ENCODE peak calls at places on chromosomes 11 and 22, in nine cellular contexts. B is HepG2, R is BJ, E is heart left ventricle, V is psoas muscle, F is RWPE1, L is bronchial epithelial cell, T is GM12864, I is fibroblast of mammary gland. G is an unnamed sample.

GRCh38 chr11:69000391-69000790 is 12.7 kb downstream of the MRGPRF start:
- DNase-seq in T (no peak), E (no peak), R (no peak), I (no peak), L (no peak), B (no peak), V (no peak), F (no peak), G (no peak)

GRCh38 chr11:59283825-59284772 is 71.4 kb upstream of the MPEG1 start:
- DNase-seq in R (no peak), L (peak), F (peak), I (peak), T (peak), E (no peak), B (peak), V (no peak), G (peak)

GRCh38 chr11:72813740-72814138 is 472 bp upstream of the ATG16L2 start:
- DNase-seq in E (peak), I (peak), V (peak), L (no peak), B (peak), R (no peak), F (peak), T (no peak), G (peak)

GRCh38 chr22:42284230-42284591 is 13.8 kb upstream of the TCF20 start:
- DNase-seq in L (no peak), F (no peak), E (no peak), R (no peak), V (no peak), I (no peak), B (no peak), T (no peak), G (no peak)

GRCh38 chr22:42432020-42432596 is at the start of gene NFAM1:
- DNase-seq in V (peak), R (no peak), E (peak), T (no peak), F (no peak), L (no peak), I (no peak), B (no peak), G (no peak)

GRCh38 chr11:115244758-115245157 is 259.5 kb downstream of the CADM1 start:
- DNase-seq in B (no peak), R (no peak), F (no peak), L (no peak), I (no peak), E (no peak), T (no peak), V (no peak), G (no peak)

GRCh38 chr11:123653997-123654565 is 343 bp downstream of the SCN3B start:
- DNase-seq in F (peak), E (peak), V (peak), T (no peak), L (peak), B (no peak), R (no peak), I (peak), G (no peak)

GRCh38 chr22:41410311-41410751 is 28.6 kb downstream of the TEF start:
- DNase-seq in L (no peak), E (peak), I (no peak), V (peak), F (no peak), R (no peak), T (no peak), B (no peak), G (no peak)

GRCh38 chr11:13007702-13008435 is 1.2 kb upstream of the RASSF10 start:
- DNase-seq in R (no peak), V (no peak), T (no peak), L (peak), I (no peak), E (no peak), B (peak), F (peak), G (no peak)

GRCh38 chr11:65787649-65788622 is 1.1 kb downstream of the OVOL1 start:
- DNase-seq in T (no peak), F (no peak), I (no peak), R (no peak), E (peak), B (no peak), V (no peak), L (no peak), G (no peak)

GRCh38 chr11:13189561-13190435 is 87.8 kb upstream of the BMAL1 start:
- DNase-seq in B (no peak), V (no peak), T (no peak), E (no peak), F (no peak), L (no peak), R (no peak), I (peak), G (no peak)

GRCh38 chr11:66130978-66131377 is 60.9 kb downstream of the PACS1 start:
- DNase-seq in E (no peak), V (no peak), L (no peak), T (no peak), R (no peak), I (no peak), F (no peak), B (no peak), G (no peak)

GRCh38 chr22:34113381-34113780 is 193.1 kb upstream of the LARGE1 start:
- DNase-seq in B (no peak), E (no peak), R (no peak), I (no peak), L (no peak), F (no peak), V (no peak), T (no peak), G (no peak)

GRCh38 chr11:81573367-81573766 is 1160.3 kb downstream of the FAM181B start:
- DNase-seq in I (no peak), F (no peak), L (no peak), E (no peak), B (no peak), R (no peak), T (no peak), V (no peak), G (no peak)

GRCh38 chr11:126155402-126156187 is 55.9 kb downstream of the RPUSD4 start:
- DNase-seq in I (no peak), B (no peak), R (no peak), L (no peak), E (no peak), T (no peak), F (no peak), V (no peak), G (no peak)

GRCh38 chr11:88555018-88555828 is 217.7 kb upstream of the CTSC start:
- DNase-seq in B (no peak), V (no peak), F (peak), T (no peak), I (peak), R (peak), E (no peak), L (peak), G (peak)

GRCh38 chr11:65554057-65554818 is 3.9 kb downstream of the LTBP3 start:
- DNase-seq in T (no peak), B (no peak), L (no peak), I (no peak), R (no peak), V (no peak), F (no peak), E (no peak), G (no peak)

GRCh38 chr22:19290400-19291217 is 910 bp downstream of the CLTCL1 start:
- DNase-seq in I (no peak), T (no peak), F (no peak), E (no peak), V (no peak), B (peak), R (no peak), L (peak), G (no peak)

GRCh38 chr11:57458060-57458409 is 2.3 kb upstream of the RTN4RL2 start:
- DNase-seq in R (no peak), B (no peak), L (no peak), I (no peak), T (no peak), F (no peak), V (no peak), E (no peak), G (no peak)

GRCh38 chr11:79375818-79376550 is 64.8 kb downstream of the TENM4 start:
- DNase-seq in R (no peak), V (no peak), B (no peak), E (no peak), L (peak), T (no peak), F (peak), I (no peak), G (no peak)

GRCh38 chr11:10318527-10318802 is 13.6 kb downstream of the ADM start:
- DNase-seq in R (no peak), T (no peak), E (no peak), L (no peak), F (no peak), B (no peak), V (peak), I (no peak), G (no peak)

GRCh38 chr11:105648762-105649161 is 38.9 kb downstream of the GRIA4 start:
- DNase-seq in B (no peak), E (no peak), R (no peak), I (no peak), F (no peak), L (no peak), T (no peak), V (no peak), G (no peak)

GRCh38 chr11:1400168-1401000 is 10.7 kb downstream of the BRSK2 start:
- DNase-seq in E (peak), V (peak), I (no peak), T (no peak), F (no peak), R (no peak), B (no peak), L (no peak), G (no peak)

GRCh38 chr22:26038365-26038764 is 130.9 kb upstream of the SEZ6L start:
- DNase-seq in L (no peak), I (no peak), F (no peak), B (peak), V (no peak), R (no peak), E (no peak), T (no peak), G (no peak)

GRCh38 chr11:42657169-42657568 is 654.6 kb upstream of the API5 start:
- DNase-seq in I (no peak), B (no peak), E (no peak), L (no peak), R (no peak), F (no peak), T (no peak), V (no peak), G (no peak)

GRCh38 chr22:26502688-26503561 is 9.3 kb downstream of the TFIP11 start:
- DNase-seq in F (no peak), B (no peak), V (peak), R (no peak), I (peak), L (peak), E (no peak), T (peak), G (peak)

GRCh38 chr11:3020011-3020410 is 27.9 kb upstream of the NAP1L4 start:
- DNase-seq in V (no peak), L (no peak), I (no peak), E (no peak), F (no peak), R (no peak), T (no peak), B (no peak), G (no peak)

GRCh38 chr11:3022300-3022967 is 30.3 kb upstream of the NAP1L4 start:
- DNase-seq in L (peak), T (no peak), E (no peak), B (no peak), F (no peak), R (no peak), I (peak), V (no peak), G (peak)

GRCh38 chr11:3016861-3017260 is 24.7 kb upstream of the NAP1L4 start:
- DNase-seq in T (no peak), V (no peak), R (no peak), B (no peak), F (no peak), I (no peak), L (no peak), E (no peak), G (no peak)

GRCh38 chr11:3022982-3023381 is 30.9 kb upstream of the NAP1L4 start:
- DNase-seq in B (no peak), F (peak), L (peak), T (no peak), R (peak), V (no peak), E (no peak), I (peak), G (peak)

DNA sequence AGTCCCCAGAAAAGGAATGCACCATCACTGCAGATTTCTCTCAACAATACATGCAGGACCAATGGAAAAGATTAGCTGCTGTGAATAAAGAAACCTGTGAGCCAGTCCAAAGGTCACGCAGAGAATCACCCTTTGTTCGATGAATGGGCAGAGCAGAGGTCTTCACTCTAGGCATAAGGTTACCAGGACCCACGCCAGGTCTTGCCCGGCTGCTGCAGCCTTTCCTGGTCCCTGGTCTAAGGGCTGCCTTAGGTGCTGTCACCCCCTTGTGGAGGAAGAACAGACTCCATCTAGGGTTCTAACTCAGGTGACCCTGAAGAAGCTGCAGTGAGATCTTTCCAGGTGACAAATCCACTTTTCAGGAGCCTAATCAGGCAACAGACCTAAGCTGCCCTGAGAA is 29.0 kb upstream of the NAP1L4 start:
- DNase-seq in B (peak), T (no peak), F (peak), I (peak), V (no peak), R (no peak), E (no peak), L (peak), G (peak)
- TF ChIP-seq CTCF in B (peak), T (peak), F (peak), I (peak), V (peak), R (peak), E (peak), L (peak), G (peak)

GRCh38 chr11:94876645-94877445 is 96.5 kb downstream of the CWC15 start:
- DNase-seq in B (peak), I (peak), L (peak), V (peak), R (peak), F (peak), T (no peak), E (peak), G (peak)
- TF ChIP-seq CTCF in B (no peak), I (peak), L (peak), V (peak), R (peak), F (no peak), T (no peak), E (peak), G (peak)

DNA sequence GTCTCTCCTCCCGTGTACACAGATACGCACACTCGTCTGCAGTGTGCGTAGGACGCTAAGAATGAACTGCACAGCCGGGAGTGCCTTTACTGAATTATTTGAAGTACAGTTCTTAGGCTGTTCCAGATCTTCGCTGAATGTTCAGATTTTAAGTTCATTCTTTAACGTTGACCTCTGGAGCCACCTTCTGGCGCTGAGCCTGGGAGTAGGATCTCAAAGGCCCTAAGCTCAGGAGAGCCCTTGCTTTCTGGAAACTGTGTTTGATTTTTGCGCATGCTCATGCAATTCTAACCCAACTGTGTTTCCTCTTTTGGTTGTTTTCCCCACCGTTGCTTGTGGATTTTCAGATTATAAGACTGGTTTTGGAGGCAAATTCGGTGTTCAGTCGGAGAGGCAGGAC is 22.8 kb downstream of the CTTN start:
- DNase-seq in L (no peak), I (no peak), E (peak), R (no peak), B (no peak), F (no peak), V (no peak), T (no peak), G (no peak)
- TF ChIP-seq CTCF in L (no peak), I (no peak), E (no peak), R (no peak), B (no peak), F (no peak), V (no peak), T (no peak), G (no peak)

GRCh38 chr11:112298535-112298934 is 37.9 kb upstream of the PLET1 start:
- DNase-seq in E (peak), L (no peak), V (peak), R (no peak), F (no peak), B (no peak), I (no peak), T (no peak), G (no peak)

GRCh38 chr11:112302226-112302868 is 41.7 kb upstream of the PLET1 start:
- DNase-seq in E (no peak), R (no peak), I (no peak), B (no peak), F (no peak), V (no peak), T (no peak), L (no peak), G (peak)

GRCh38 chr11:112297248-112297866 is 36.7 kb upstream of the PLET1 start:
- DNase-seq in E (no peak), I (no peak), L (no peak), R (no peak), B (no peak), T (no peak), F (no peak), V (no peak), G (no peak)

GRCh38 chr11:112296044-112296443 is 35.4 kb upstream of the PLET1 start:
- DNase-seq in F (no peak), B (no peak), L (no peak), I (no peak), E (no peak), V (no peak), R (no peak), T (no peak), G (no peak)

GRCh38 chr11:112300094-112300786 is 39.6 kb upstream of the PLET1 start:
- DNase-seq in T (no peak), R (no peak), E (no peak), B (no peak), F (no peak), V (no peak), L (no peak), I (no peak), G (no peak)
- TF ChIP-seq CTCF in T (no peak), R (no peak), E (no peak), B (no peak), F (no peak), V (no peak), L (no peak), I (no peak), G (no peak)

DNA sequence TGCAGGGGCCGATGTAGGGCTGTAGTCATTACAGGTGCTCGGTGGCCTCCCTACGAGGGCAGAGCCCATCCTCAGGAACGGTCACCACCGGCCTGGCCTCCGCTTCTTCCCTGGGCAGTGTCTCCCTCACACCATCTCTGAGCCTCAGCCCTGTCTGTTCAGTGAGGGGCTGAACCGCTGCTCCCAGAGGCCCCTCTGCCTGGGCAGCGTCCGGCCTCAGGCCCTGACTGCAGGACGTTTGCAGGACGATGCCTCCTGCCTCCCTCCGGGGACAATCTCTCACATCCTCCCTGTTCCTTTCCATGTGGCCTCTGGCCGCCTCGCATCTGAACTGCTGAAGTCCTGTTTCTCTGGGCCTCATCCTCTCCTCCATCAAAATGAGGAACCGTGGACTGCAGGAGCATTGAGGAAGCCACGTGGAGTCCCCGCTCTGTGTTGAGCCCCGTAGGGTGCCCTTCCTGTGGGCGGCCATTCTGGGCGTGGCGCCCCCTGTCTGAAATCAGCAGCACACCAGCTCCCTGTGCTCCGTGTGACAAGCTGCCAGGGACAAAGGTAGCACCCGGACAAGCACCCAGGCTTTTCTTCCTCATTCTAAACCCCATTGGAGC is 933.5 kb downstream of the BRD1 start:
- DNase-seq in T (no peak), V (no peak), B (no peak), F (no peak), L (no peak), R (no peak), I (no peak), E (peak), G (no peak)
- TF ChIP-seq CTCF in T (peak), V (no peak), B (peak), F (no peak), L (no peak), R (no peak), I (no peak), E (no peak), G (peak)

GRCh38 chr11:8767466-8768142 is 85.0 kb downstream of the RPL27A start:
- DNase-seq in F (peak), L (peak), V (no peak), R (no peak), T (no peak), B (no peak), E (no peak), I (peak), G (peak)

GRCh38 chr11:8765294-8765693 is 82.7 kb downstream of the RPL27A start:
- DNase-seq in V (no peak), T (no peak), L (peak), F (no peak), E (no peak), I (peak), B (peak), R (no peak), G (peak)

GRCh38 chr11:8766043-8766992 is 83.7 kb downstream of the RPL27A start:
- DNase-seq in E (no peak), V (no peak), T (no peak), F (no peak), L (no peak), R (no peak), B (no peak), I (peak), G (peak)

GRCh38 chr11:8766993-8767374 is 84.4 kb downstream of the RPL27A start:
- DNase-seq in E (no peak), V (no peak), B (no peak), L (no peak), R (no peak), T (no peak), I (no peak), F (no peak), G (no peak)

GRCh38 chr11:8768625-8769333 is 86.2 kb downstream of the RPL27A start:
- DNase-seq in V (peak), F (peak), B (peak), E (no peak), L (peak), I (peak), T (no peak), R (no peak), G (peak)
- TF ChIP-seq CTCF in V (peak), F (no peak), B (peak), E (no peak), L (peak), I (peak), T (no peak), R (peak), G (peak)

DNA sequence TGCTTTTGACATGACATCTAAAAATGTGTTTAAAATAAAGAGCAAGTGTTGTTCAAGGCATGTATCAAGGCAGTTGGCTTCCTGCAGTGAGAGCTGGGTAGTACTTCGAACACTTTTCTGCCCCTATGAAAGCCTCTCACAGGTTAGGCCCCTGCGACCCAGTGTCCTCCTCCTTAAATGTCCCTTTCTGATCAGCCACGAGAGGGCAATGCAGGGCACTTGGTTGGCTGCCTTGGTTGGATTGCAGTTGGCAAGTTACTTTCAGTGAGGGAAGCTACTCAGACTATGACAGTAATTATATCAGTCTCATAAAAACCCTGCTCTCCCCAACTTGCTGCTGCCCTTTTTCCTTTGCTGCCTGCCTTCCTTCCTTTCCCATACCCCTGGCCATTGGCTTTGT is 743.8 kb downstream of the NTM start:
- DNase-seq in E (no peak), T (no peak), V (no peak), R (no peak), B (no peak), L (peak), I (peak), F (no peak), G (peak)
- TF ChIP-seq CTCF in E (peak), T (peak), V (peak), R (peak), B (peak), L (peak), I (peak), F (no peak), G (peak)

DNA sequence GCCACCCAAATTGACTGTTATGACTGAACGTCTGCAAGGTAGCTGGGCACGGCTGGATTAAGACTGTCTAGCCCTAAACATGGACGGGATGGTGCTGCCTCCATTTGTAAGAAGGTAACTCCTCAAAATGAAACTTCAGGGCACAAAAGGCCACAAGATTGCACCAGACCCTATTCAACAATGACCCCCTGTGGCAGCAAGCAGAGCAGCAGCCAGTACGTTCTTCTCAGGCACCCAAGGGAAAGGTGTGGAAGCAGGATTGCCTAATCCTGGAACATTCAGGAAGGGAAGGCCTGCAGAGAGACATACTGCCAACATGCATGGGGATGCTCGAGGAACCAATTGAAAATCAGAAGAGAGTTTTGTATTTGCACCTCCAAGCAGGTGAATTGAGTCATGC is 4.5 kb upstream of the TBX10 start:
- DNase-seq in V (no peak), E (no peak), F (peak), R (no peak), B (peak), I (peak), T (no peak), L (peak), G (no peak)
- TF ChIP-seq CTCF in V (no peak), E (no peak), F (peak), R (peak), B (peak), I (peak), T (peak), L (peak), G (peak)

G was measured in HFFc6.